ENCODE peak calls at places on chromosomes 11 and 22, in ten cellular contexts. One of them, this sample, is unnamed.

GRCh38 chr22:31243339-31244043 is 31.4 kb downstream of the LIMK2 start:
- DNase-seq in hepatocyte: no peak
- DNase-seq in heart left ventricle: no peak
- DNase-seq in body of pancreas: no peak
- DNase-seq in endothelial cell of umbilical vein: peak; percentile 40
- DNase-seq in Caco-2: peak; percentile 48
- DNase-seq in fibroblast of mammary gland: no peak
- DNase-seq in LNCaP clone FGC: no peak
- DNase-seq in brain microvascular endothelial cell: no peak
- DNase-seq in pancreas: no peak
- DNase-seq in this sample: peak; percentile 52

GRCh38 chr11:130214861-130215530 is 55.4 kb downstream of the ST14 start:
- DNase-seq in fibroblast of mammary gland: no peak
- DNase-seq in hepatocyte: no peak
- DNase-seq in endothelial cell of umbilical vein: no peak
- DNase-seq in Caco-2: no peak
- DNase-seq in body of pancreas: no peak
- DNase-seq in brain microvascular endothelial cell: no peak
- DNase-seq in LNCaP clone FGC: no peak
- DNase-seq in heart left ventricle: no peak
- DNase-seq in pancreas: no peak
- DNase-seq in this sample: no peak

GRCh38 chr11:35953081-35953480 is 9.2 kb downstream of the LDLRAD3 start:
- DNase-seq in hepatocyte: no peak
- DNase-seq in body of pancreas: peak; percentile 41
- DNase-seq in fibroblast of mammary gland: no peak
- DNase-seq in endothelial cell of umbilical vein: peak; percentile 42
- DNase-seq in Caco-2: no peak
- DNase-seq in heart left ventricle: no peak
- DNase-seq in brain microvascular endothelial cell: no peak
- DNase-seq in pancreas: no peak
- DNase-seq in LNCaP clone FGC: peak; percentile 54
- DNase-seq in this sample: peak; percentile 22

GRCh38 chr11:130118636-130119387 is 40.8 kb upstream of the ST14 start:
- DNase-seq in pancreas: no peak
- DNase-seq in brain microvascular endothelial cell: no peak
- DNase-seq in Caco-2: no peak
- DNase-seq in endothelial cell of umbilical vein: no peak
- DNase-seq in body of pancreas: no peak
- DNase-seq in heart left ventricle: no peak
- DNase-seq in hepatocyte: no peak
- DNase-seq in fibroblast of mammary gland: no peak
- DNase-seq in LNCaP clone FGC: no peak
- DNase-seq in this sample: no peak

GRCh38 chr11:16086229-16086628 is 270.1 kb downstream of the SOX6 start:
- DNase-seq in LNCaP clone FGC: no peak
- DNase-seq in fibroblast of mammary gland: no peak
- DNase-seq in heart left ventricle: no peak
- DNase-seq in endothelial cell of umbilical vein: no peak
- DNase-seq in hepatocyte: no peak
- DNase-seq in brain microvascular endothelial cell: no peak
- DNase-seq in pancreas: no peak
- DNase-seq in body of pancreas: no peak
- DNase-seq in Caco-2: no peak
- DNase-seq in this sample: no peak

GRCh38 chr11:20156280-20156875 is 3.9 kb downstream of the DBX1 start:
- DNase-seq in brain microvascular endothelial cell: no peak
- DNase-seq in endothelial cell of umbilical vein: no peak
- DNase-seq in Caco-2: peak; percentile 44
- DNase-seq in heart left ventricle: no peak
- DNase-seq in body of pancreas: no peak
- DNase-seq in fibroblast of mammary gland: no peak
- DNase-seq in pancreas: peak; percentile 55
- DNase-seq in hepatocyte: no peak
- DNase-seq in LNCaP clone FGC: no peak
- DNase-seq in this sample: no peak

GRCh38 chr22:37492428-37493344 is 6.5 kb upstream of the MFNG start:
- DNase-seq in Caco-2: no peak
- DNase-seq in heart left ventricle: no peak
- DNase-seq in pancreas: peak; percentile 66
- DNase-seq in hepatocyte: no peak
- DNase-seq in fibroblast of mammary gland: peak; percentile 62
- DNase-seq in endothelial cell of umbilical vein: peak; percentile 37
- DNase-seq in LNCaP clone FGC: no peak
- DNase-seq in body of pancreas: no peak
- DNase-seq in brain microvascular endothelial cell: peak; percentile 37
- DNase-seq in this sample: peak; percentile 52

GRCh38 chr11:111855506-111855905 is 15.9 kb downstream of the ALG9 start:
- DNase-seq in brain microvascular endothelial cell: no peak
- DNase-seq in Caco-2: no peak
- DNase-seq in LNCaP clone FGC: no peak
- DNase-seq in hepatocyte: no peak
- DNase-seq in heart left ventricle: no peak
- DNase-seq in body of pancreas: no peak
- DNase-seq in pancreas: no peak
- DNase-seq in endothelial cell of umbilical vein: no peak
- DNase-seq in fibroblast of mammary gland: no peak
- DNase-seq in this sample: no peak

GRCh38 chr22:25663654-25664053 is 78.3 kb upstream of the MYO18B start:
- DNase-seq in brain microvascular endothelial cell: no peak
- DNase-seq in body of pancreas: no peak
- DNase-seq in pancreas: no peak
- DNase-seq in heart left ventricle: no peak
- DNase-seq in Caco-2: no peak
- DNase-seq in endothelial cell of umbilical vein: no peak
- DNase-seq in LNCaP clone FGC: peak; percentile 48
- DNase-seq in fibroblast of mammary gland: no peak
- DNase-seq in hepatocyte: peak; percentile 23
- DNase-seq in this sample: no peak

GRCh38 chr11:12800032-12800671 is 125.9 kb downstream of the TEAD1 start:
- DNase-seq in heart left ventricle: no peak
- DNase-seq in pancreas: no peak
- DNase-seq in hepatocyte: peak; percentile 82
- DNase-seq in body of pancreas: peak; percentile 75
- DNase-seq in endothelial cell of umbilical vein: peak; percentile 82
- DNase-seq in brain microvascular endothelial cell: peak; percentile 85
- DNase-seq in Caco-2: peak; percentile 77
- DNase-seq in fibroblast of mammary gland: peak; percentile 64
- DNase-seq in LNCaP clone FGC: peak; percentile 70
- DNase-seq in this sample: peak; percentile 80

GRCh38 chr22:48137640-48138039 is 1375.2 kb downstream of the TBC1D22A start:
- DNase-seq in heart left ventricle: no peak
- DNase-seq in pancreas: no peak
- DNase-seq in hepatocyte: no peak
- DNase-seq in brain microvascular endothelial cell: no peak
- DNase-seq in fibroblast of mammary gland: no peak
- DNase-seq in LNCaP clone FGC: no peak
- DNase-seq in body of pancreas: no peak
- DNase-seq in endothelial cell of umbilical vein: no peak
- DNase-seq in Caco-2: no peak
- DNase-seq in this sample: no peak

GRCh38 chr11:37946155-37946766 is 1348.2 kb upstream of the RAG2 start:
- DNase-seq in endothelial cell of umbilical vein: peak; percentile 78
- DNase-seq in Caco-2: no peak
- DNase-seq in LNCaP clone FGC: peak; percentile 62
- DNase-seq in body of pancreas: peak; percentile 40
- DNase-seq in fibroblast of mammary gland: peak; percentile 30
- DNase-seq in heart left ventricle: no peak
- DNase-seq in brain microvascular endothelial cell: peak; percentile 62
- DNase-seq in pancreas: no peak
- DNase-seq in hepatocyte: peak; percentile 49
- DNase-seq in this sample: peak; percentile 50

GRCh38 chr11:97883086-97883485 is 1137.7 kb upstream of the CNTN5 start:
- DNase-seq in pancreas: no peak
- DNase-seq in endothelial cell of umbilical vein: peak; percentile 82
- DNase-seq in LNCaP clone FGC: peak; percentile 26
- DNase-seq in brain microvascular endothelial cell: no peak
- DNase-seq in heart left ventricle: no peak
- DNase-seq in Caco-2: no peak
- DNase-seq in hepatocyte: no peak
- DNase-seq in fibroblast of mammary gland: no peak
- DNase-seq in body of pancreas: no peak
- DNase-seq in this sample: peak; percentile 20

DNA sequence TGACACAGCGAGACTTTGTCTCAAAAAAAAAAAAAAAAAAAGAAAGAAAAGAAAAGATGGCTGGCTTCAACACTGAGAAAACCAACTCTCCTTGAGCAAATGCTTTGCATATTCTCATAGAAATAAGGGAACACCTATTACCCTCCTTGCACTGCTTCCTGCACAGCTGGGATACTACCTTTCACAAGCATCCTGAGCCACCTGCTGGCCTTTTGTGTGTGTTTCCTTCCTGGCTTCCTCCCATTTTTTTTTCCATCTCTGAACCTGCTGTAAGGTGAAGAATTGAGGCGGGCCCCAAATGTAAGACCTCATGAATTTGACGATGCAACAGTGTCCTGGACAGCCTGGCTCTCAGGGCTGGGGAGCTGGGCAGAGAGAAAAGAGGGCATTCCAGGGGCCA is 1.9 kb upstream of the RFPL3 start:
- DNase-seq in Caco-2: peak; percentile 59
- DNase-seq in body of pancreas: no peak
- DNase-seq in fibroblast of mammary gland: no peak
- DNase-seq in endothelial cell of umbilical vein: no peak
- DNase-seq in hepatocyte: peak; percentile 35
- DNase-seq in brain microvascular endothelial cell: no peak
- DNase-seq in heart left ventricle: no peak
- DNase-seq in LNCaP clone FGC: peak; percentile 17
- DNase-seq in pancreas: no peak
- DNase-seq in this sample: no peak
- TF ChIP-seq CTCF in Caco-2: peak; percentile 48
- TF ChIP-seq CTCF in body of pancreas: peak; percentile 20
- TF ChIP-seq CTCF in fibroblast of mammary gland: no peak
- TF ChIP-seq CTCF in endothelial cell of umbilical vein: no peak
- TF ChIP-seq CTCF in hepatocyte: peak; percentile 23
- TF ChIP-seq CTCF in brain microvascular endothelial cell: peak; percentile 3
- TF ChIP-seq CTCF in heart left ventricle: no peak
- TF ChIP-seq CTCF in LNCaP clone FGC: peak; percentile 52
- TF ChIP-seq CTCF in pancreas: no peak
- TF ChIP-seq CTCF in this sample: no peak

GRCh38 chr11:110297082-110297725 is 790 bp upstream of the RDX start:
- DNase-seq in hepatocyte: no peak
- DNase-seq in heart left ventricle: no peak
- DNase-seq in fibroblast of mammary gland: peak; percentile 42
- DNase-seq in pancreas: no peak
- DNase-seq in Caco-2: no peak
- DNase-seq in body of pancreas: no peak
- DNase-seq in LNCaP clone FGC: peak; percentile 50
- DNase-seq in brain microvascular endothelial cell: peak; percentile 13
- DNase-seq in endothelial cell of umbilical vein: no peak
- DNase-seq in this sample: no peak
- H3K4me3 ChIP-seq in hepatocyte: peak overlapping the region; percentile 69
- H3K4me3 ChIP-seq in heart left ventricle: peak overlapping the region; percentile 99
- H3K4me3 ChIP-seq in fibroblast of mammary gland: peak overlapping the region; percentile 52
- H3K4me3 ChIP-seq in pancreas: peak overlapping the region; percentile 94
- H3K4me3 ChIP-seq in Caco-2: peak overlapping the region; percentile 98
- H3K4me3 ChIP-seq in body of pancreas: no peak overlapping the region
- H3K4me3 ChIP-seq in LNCaP clone FGC: peak overlapping the region; percentile 89
- H3K4me3 ChIP-seq in brain microvascular endothelial cell: peak overlapping the region; percentile 88
- H3K4me3 ChIP-seq in endothelial cell of umbilical vein: peak overlapping the region; percentile 53
- H3K4me3 ChIP-seq in this sample: peak overlapping the region; percentile 44

GRCh38 chr22:27028093-27028492 is 370.7 kb downstream of the MIAT start:
- DNase-seq in Caco-2: no peak
- DNase-seq in pancreas: no peak
- DNase-seq in brain microvascular endothelial cell: no peak
- DNase-seq in hepatocyte: no peak
- DNase-seq in LNCaP clone FGC: no peak
- DNase-seq in fibroblast of mammary gland: no peak
- DNase-seq in endothelial cell of umbilical vein: no peak
- DNase-seq in heart left ventricle: no peak
- DNase-seq in body of pancreas: no peak
- DNase-seq in this sample: no peak

GRCh38 chr22:27029584-27030130 is 372.3 kb downstream of the MIAT start:
- DNase-seq in LNCaP clone FGC: no peak
- DNase-seq in endothelial cell of umbilical vein: no peak
- DNase-seq in Caco-2: no peak
- DNase-seq in pancreas: no peak
- DNase-seq in brain microvascular endothelial cell: no peak
- DNase-seq in hepatocyte: no peak
- DNase-seq in fibroblast of mammary gland: no peak
- DNase-seq in heart left ventricle: no peak
- DNase-seq in body of pancreas: no peak
- DNase-seq in this sample: no peak

DNA sequence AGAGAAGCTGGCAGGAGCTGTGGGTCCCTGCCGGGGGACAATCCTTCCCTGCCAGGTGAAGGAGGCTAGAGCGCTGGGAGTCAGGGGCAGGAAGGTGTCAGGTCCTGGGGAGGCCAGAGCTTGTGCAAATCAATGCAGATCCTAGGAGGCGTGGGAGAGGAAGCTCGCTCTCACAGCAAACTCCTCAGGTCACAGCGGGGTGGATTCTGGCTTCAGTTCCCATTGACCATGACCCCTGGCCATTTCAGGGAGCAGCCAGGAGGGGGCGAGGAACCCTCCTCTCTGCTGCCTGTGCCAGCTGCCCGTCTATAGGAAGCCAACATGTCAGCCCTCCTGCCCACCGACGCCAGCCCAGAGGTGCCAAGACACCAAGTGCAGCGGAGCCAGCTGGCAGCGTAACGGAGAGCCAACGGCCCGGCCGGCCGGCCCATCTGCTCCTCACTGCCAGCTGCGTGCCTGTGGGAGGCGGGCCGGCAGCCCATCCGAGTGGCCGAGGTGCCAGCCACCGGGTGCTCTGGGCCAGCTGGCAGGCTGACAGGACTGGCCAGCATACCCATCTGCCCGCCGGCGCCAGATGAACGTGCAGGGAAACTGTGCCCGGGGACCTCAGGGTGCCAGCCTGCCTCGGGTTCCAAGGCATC is 374.9 kb downstream of the MIAT start:
- DNase-seq in fibroblast of mammary gland: no peak
- DNase-seq in LNCaP clone FGC: no peak
- DNase-seq in brain microvascular endothelial cell: no peak
- DNase-seq in heart left ventricle: peak; percentile 7
- DNase-seq in pancreas: peak; percentile 85
- DNase-seq in Caco-2: no peak
- DNase-seq in endothelial cell of umbilical vein: no peak
- DNase-seq in body of pancreas: peak; percentile 46
- DNase-seq in hepatocyte: no peak
- DNase-seq in this sample: peak; percentile 17
- TF ChIP-seq CTCF in fibroblast of mammary gland: peak; percentile 13
- TF ChIP-seq CTCF in LNCaP clone FGC: no peak
- TF ChIP-seq CTCF in brain microvascular endothelial cell: peak; percentile 59
- TF ChIP-seq CTCF in heart left ventricle: peak; percentile 3
- TF ChIP-seq CTCF in pancreas: no peak
- TF ChIP-seq CTCF in Caco-2: no peak
- TF ChIP-seq CTCF in endothelial cell of umbilical vein: peak; percentile 42
- TF ChIP-seq CTCF in body of pancreas: no peak
- TF ChIP-seq CTCF in hepatocyte: peak; percentile 3
- TF ChIP-seq CTCF in this sample: peak; percentile 50

DNA sequence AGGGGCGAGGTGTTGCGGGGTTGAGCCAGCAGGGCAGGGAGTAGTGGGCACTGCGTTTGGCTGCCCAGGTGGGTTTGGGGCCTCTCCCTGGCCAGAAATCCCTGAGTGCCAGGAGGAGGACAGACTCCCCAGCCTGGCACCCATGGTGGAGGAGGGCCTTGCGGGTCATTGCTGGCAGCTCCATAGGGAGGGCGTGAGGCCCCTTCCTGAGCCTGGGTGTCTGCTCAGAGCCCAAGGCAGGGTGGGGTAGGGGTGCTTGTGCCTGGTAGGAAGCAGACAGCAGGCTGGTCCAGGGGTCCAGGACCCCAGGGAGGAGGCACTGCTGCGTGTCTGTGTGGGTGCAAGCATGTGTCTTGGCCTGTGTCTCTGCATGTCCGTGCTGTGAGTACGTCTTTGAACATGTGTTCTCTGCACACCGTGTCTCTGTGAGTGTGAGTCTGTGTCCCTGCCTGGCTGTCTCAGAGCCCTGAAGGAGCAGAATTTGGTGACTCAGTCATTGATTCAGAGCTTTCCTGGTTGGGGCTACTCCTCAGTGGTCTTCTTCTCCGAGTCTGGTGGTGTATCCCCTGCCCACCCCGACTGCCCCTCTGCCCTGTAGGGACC is 3.9 kb downstream of the TSPAN4 start:
- DNase-seq in fibroblast of mammary gland: peak; percentile 72
- DNase-seq in pancreas: no peak
- DNase-seq in hepatocyte: no peak
- DNase-seq in Caco-2: no peak
- DNase-seq in heart left ventricle: no peak
- DNase-seq in body of pancreas: no peak
- DNase-seq in brain microvascular endothelial cell: no peak
- DNase-seq in endothelial cell of umbilical vein: no peak
- DNase-seq in LNCaP clone FGC: no peak
- DNase-seq in this sample: no peak
- H3K4me3 ChIP-seq in fibroblast of mammary gland: no peak overlapping the region
- H3K4me3 ChIP-seq in pancreas: no peak overlapping the region
- H3K4me3 ChIP-seq in hepatocyte: no peak overlapping the region
- H3K4me3 ChIP-seq in Caco-2: no peak overlapping the region
- H3K4me3 ChIP-seq in heart left ventricle: no peak overlapping the region
- H3K4me3 ChIP-seq in body of pancreas: no peak overlapping the region
- H3K4me3 ChIP-seq in brain microvascular endothelial cell: no peak overlapping the region
- H3K4me3 ChIP-seq in endothelial cell of umbilical vein: no peak overlapping the region
- H3K4me3 ChIP-seq in LNCaP clone FGC: no peak overlapping the region
- H3K4me3 ChIP-seq in this sample: no peak overlapping the region

This sample was measured in astrocyte of the spinal cord.